ENCODE peak calls at places on chromosomes 11 and 22, in seven cellular contexts. J is AG10803, W is BE2C, F is ascending aorta, G is neural crest cell, A is Panc1, U is spleen. H is an unnamed sample.

GRCh38 chr11:121688860-121689614 is 236.3 kb upstream of the SORL1-AS1 start:
- DNase-seq in J (no peak), W (no peak), F (no peak), G (no peak), A (no peak), U (no peak), H (no peak)

GRCh38 chr11:65726660-65727059 is 6.1 kb upstream of the RNASEH2C start:
- DNase-seq in J (no peak), W (no peak), F (no peak), G (no peak), A (no peak), U (no peak), H (no peak)

GRCh38 chr11:35486446-35486845 is 39.0 kb downstream of the PAMR1 start:
- DNase-seq in J (no peak), W (no peak), F (no peak), G (no peak), A (no peak), U (no peak), H (peak)

GRCh38 chr11:61362542-61362875 is 335 bp downstream of the TMEM138 start:
- DNase-seq in J (peak), W (no peak), F (no peak), G (no peak), A (no peak), U (no peak), H (peak)

GRCh38 chr22:31230871-31231621 is 18.9 kb downstream of the LIMK2 start:
- DNase-seq in J (peak), W (peak), F (no peak), G (no peak), A (peak), U (no peak), H (peak)

GRCh38 chr11:69860244-69860643 is 41.0 kb upstream of the FGF3 start:
- DNase-seq in J (no peak), W (no peak), F (no peak), G (no peak), A (no peak), U (no peak), H (no peak)

GRCh38 chr22:24033731-24034130 is 22.6 kb downstream of the CABIN1 start:
- DNase-seq in J (no peak), W (no peak), F (no peak), G (no peak), A (no peak), U (no peak), H (no peak)

GRCh38 chr11:83508804-83509203 is 222.6 kb upstream of the CCDC90B start:
- DNase-seq in J (peak), W (no peak), F (no peak), G (no peak), A (no peak), U (no peak), H (no peak)

GRCh38 chr11:37320921-37321320 is 722.9 kb upstream of the RAG2 start:
- DNase-seq in J (no peak), W (no peak), F (no peak), G (no peak), A (no peak), U (no peak), H (peak)

GRCh38 chr11:129202646-129203045 is 10.5 kb upstream of the ARHGAP32 start:
- DNase-seq in J (no peak), W (no peak), F (no peak), G (no peak), A (no peak), U (no peak), H (no peak)

GRCh38 chr11:19680824-19681368 is 31.7 kb upstream of the NAV2 start:
- DNase-seq in J (peak), W (no peak), F (no peak), G (no peak), A (no peak), U (no peak), H (no peak)

GRCh38 chr11:19676508-19677379 is 35.9 kb upstream of the NAV2 start:
- DNase-seq in J (no peak), W (no peak), F (no peak), G (no peak), A (no peak), U (no peak), H (peak)

GRCh38 chr11:19677380-19678080 is 35.1 kb upstream of the NAV2 start:
- DNase-seq in J (no peak), W (no peak), F (no peak), G (no peak), A (no peak), U (no peak), H (no peak)

GRCh38 chr11:19683141-19683805 is 29.4 kb upstream of the NAV2 start:
- DNase-seq in J (no peak), W (no peak), F (no peak), G (no peak), A (no peak), U (no peak), H (peak)

DNA sequence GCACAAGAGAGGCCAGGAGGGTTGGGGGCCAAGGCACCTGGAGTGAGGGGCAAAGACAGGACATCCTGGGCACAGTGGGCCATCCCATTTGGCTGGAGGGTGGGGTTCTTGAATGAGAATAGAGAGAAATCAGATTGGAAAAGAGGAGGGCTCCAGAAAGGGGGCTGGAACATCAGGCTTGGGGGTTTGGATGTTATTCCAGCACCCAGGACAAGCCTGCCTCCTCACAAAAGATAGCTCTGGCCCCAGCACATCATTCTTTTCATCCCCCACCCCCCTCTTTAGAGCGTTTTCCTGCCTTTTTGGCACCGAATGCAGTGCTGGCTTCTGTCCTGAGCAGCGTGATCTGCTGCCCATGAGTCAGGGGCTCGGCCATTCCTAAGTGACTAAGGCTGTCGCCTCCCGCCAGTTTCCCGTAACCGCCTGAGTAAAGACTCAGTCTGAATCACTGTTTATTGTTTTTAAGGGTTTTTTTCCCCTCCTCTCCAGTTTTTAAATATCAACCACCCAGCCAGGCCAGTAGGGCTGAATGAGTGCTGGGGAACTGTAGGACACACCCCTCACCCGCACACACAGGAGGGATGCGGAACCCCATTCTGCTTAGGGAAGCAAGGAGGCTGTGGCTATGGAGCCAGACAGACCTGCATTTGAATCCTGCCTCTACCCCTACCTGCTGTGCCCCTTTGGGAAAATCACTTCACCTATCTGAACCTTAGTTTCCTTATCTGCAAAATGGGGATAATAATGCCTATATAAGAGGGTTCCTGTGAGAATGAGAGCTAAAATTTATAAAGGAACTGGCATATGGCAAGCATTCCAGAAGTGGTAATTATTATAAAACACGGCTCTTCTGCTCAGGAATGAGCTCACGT is 32.4 kb upstream of the NAV2 start:
- DNase-seq in J (peak), W (peak), F (peak), G (no peak), A (peak), U (no peak), H (peak)
- TF ChIP-seq CTCF in J (peak), W (no peak), F (peak), G (no peak), A (no peak), U (no peak), H (peak)

DNA sequence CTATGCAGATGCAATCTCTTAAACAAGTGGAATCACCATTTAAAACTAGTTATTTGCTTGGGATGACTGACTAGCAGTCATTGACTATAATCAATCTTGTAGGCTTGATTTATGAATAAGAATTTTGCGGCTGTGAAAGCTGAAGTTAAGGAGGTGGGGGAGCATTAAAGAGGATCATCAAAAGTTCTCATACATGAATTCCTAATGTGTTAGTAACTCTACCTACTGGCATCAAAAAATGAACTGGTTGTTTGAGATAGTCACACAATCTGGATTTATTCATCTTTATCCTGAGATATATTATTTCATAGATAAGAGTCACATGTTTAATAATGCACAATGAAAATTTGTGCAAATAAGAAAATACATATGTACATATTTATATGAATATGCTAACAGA is 393.6 kb downstream of the LUZP2 start:
- DNase-seq in J (no peak), W (no peak), F (no peak), G (no peak), A (no peak), U (no peak), H (no peak)
- TF ChIP-seq CTCF in J (no peak), W (no peak), F (no peak), G (no peak), A (no peak), U (no peak), H (no peak)

DNA sequence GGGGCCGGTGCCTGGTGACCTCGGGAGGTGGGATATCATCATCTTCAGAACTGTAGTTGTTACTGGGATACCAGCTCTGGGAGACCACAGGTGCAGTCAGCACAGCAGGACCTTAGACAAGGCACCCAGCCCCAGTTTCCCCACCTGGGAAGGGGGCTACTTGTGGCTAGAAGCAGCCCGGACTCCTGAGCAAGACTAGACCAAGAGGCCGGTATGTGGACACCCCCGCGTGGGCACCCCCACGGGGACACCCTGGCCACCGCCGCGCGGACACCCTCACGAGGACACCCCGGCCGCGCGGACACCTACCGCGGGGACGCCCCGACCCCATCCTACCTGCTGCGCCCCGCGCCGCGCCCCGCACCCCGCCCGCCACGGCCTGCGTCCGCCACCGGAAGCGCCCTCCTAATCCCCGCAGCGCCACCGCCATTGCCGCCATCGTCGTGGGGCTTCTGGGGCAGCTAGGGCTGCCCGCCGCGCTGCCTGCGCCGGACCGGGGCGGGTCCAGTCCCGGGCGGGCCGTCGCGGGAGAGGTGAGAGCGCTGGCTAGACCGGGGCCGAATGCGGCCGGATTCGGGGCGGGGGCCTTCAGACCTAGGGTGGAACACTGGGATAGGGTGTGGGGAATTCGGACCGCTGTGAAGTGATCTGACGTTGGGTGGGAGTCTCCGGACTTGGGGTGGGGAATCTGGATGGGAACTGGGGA is at the start of the genes COMT and TXNRD2:
- DNase-seq in J (peak), W (peak), F (no peak), G (peak), A (no peak), U (peak), H (peak)
- TF ChIP-seq CTCF in J (no peak), W (no peak), F (no peak), G (no peak), A (no peak), U (no peak), H (no peak)

DNA sequence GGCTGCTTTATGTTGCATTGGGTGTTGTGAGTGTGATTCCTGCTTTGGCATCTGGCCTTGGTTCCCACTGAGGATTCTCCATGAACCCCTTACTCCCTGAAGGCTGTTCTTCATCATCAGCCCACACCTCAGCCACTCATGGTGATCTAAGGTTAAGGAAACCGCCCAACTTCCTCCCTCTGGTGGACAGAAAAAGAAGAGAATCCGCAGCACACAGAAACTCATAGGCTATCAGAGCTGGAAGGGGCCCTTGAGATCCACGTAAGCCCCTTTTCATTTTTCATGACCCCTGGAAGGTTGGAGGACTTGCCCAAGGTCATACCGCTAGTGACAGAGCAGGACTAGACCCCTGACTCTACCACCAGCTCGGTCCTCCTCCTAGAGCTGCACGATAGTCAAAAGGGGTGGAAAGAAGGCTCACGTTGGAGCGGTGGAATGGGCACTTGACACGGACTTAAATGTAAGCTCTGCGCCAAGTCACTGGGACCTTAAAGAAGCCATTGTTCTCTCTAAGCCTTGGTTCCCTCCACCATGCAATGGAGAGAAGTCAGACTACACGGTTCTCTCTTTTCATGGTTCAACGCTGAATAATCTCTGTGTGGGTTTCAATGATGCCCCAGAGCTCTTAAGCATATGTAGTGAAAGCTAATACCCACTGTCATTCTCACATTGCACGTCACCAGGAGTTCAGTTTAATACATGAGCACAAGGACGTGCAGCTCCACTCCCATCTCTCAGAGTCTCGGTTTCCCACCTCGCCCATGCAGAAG is 83.6 kb upstream of the CRTAM start:
- DNase-seq in J (no peak), W (no peak), F (no peak), G (no peak), A (no peak), U (no peak), H (no peak)
- TF ChIP-seq CTCF in J (peak), W (peak), F (peak), G (peak), A (peak), U (peak), H (peak)

DNA sequence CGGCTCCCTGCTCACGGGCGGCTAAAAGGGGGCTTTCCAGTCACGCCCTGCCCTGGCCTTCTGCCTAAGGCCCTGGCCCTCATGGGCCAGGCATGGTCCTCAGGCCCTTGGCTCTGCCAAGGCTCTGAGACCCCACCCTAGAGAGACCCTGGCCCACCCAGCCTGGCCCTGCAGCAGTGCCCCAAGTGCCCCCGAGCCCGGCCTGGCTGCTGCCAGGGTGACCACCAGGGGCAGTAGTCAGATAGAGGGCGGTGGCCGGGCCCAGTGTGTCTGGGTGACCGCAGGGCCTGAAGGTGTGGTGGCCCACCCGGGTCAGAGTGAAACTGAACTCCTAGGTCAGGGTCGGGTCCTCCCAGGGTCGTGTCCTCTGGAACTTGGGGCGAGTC is 29.4 kb upstream of the CCDC188 start:
- DNase-seq in J (no peak), W (no peak), F (no peak), G (no peak), A (no peak), U (no peak), H (no peak)
- TF ChIP-seq CTCF in J (no peak), W (peak), F (peak), G (peak), A (peak), U (no peak), H (peak)

GRCh38 chr11:16604784-16605439 is 133.5 kb upstream of the C11orf58 start:
- DNase-seq in J (peak), W (peak), F (no peak), G (peak), A (no peak), U (peak), H (peak)

GRCh38 chr11:16603890-16604783 is 134.3 kb upstream of the C11orf58 start:
- DNase-seq in J (no peak), W (no peak), F (no peak), G (peak), A (no peak), U (peak), H (peak)

GRCh38 chr11:16606784-16607674 is 131.4 kb upstream of the C11orf58 start:
- DNase-seq in J (no peak), W (no peak), F (no peak), G (peak), A (no peak), U (peak), H (no peak)

GRCh38 chr11:16605971-16606783 is 132.3 kb upstream of the C11orf58 start:
- DNase-seq in J (peak), W (peak), F (no peak), G (peak), A (peak), U (peak), H (peak)

GRCh38 chr11:16605440-16605970 is 132.9 kb upstream of the C11orf58 start:
- DNase-seq in J (no peak), W (no peak), F (no peak), G (peak), A (no peak), U (peak), H (no peak)
- TF ChIP-seq CTCF in J (no peak), W (no peak), F (no peak), G (no peak), A (no peak), U (no peak), H (no peak)

GRCh38 chr11:63767415-63768231 is 952 bp downstream of the ZFTA start:
- DNase-seq in J (peak), W (peak), F (no peak), G (peak), A (no peak), U (no peak), H (peak)
- TF ChIP-seq CTCF in J (no peak), W (no peak), F (peak), G (no peak), A (no peak), U (no peak), H (no peak)